ENCODE peak calls at places on chromosomes 4 and X, in seven cellular contexts. One of them, this sample, is unnamed.

GRCh38 chr4:16626945-16627344 is 271.5 kb downstream of the LDB2 start:
- DNase-seq in HepG2: no peak
- DNase-seq in K562: no peak
- DNase-seq in HCT116: no peak
- DNase-seq in GM12878: no peak
- DNase-seq in SK-N-SH: no peak
- DNase-seq in H1: no peak
- DNase-seq in this sample: no peak

GRCh38 chr4:152100378-152101201 is 339.8 kb upstream of the GATB start:
- DNase-seq in GM12878: no peak
- DNase-seq in K562: no peak
- DNase-seq in SK-N-SH: no peak
- DNase-seq in HepG2: no peak
- DNase-seq in HCT116: peak; percentile 22
- DNase-seq in H1: no peak
- DNase-seq in this sample: no peak

GRCh38 chr4:14920237-14920636 is 82.0 kb upstream of the CPEB2 start:
- DNase-seq in SK-N-SH: no peak
- DNase-seq in HepG2: no peak
- DNase-seq in HCT116: no peak
- DNase-seq in K562: no peak
- DNase-seq in GM12878: no peak
- DNase-seq in H1: no peak
- DNase-seq in this sample: no peak

GRCh38 chr4:77347341-77347740 is 190.3 kb downstream of the CCNG2 start:
- DNase-seq in H1: no peak
- DNase-seq in SK-N-SH: no peak
- DNase-seq in HepG2: peak; percentile 56
- DNase-seq in K562: peak; percentile 8
- DNase-seq in HCT116: no peak
- DNase-seq in GM12878: no peak
- DNase-seq in this sample: no peak

GRCh38 chr4:184911310-184911709 is 85.5 kb upstream of the ACSL1 start:
- DNase-seq in SK-N-SH: no peak
- DNase-seq in GM12878: no peak
- DNase-seq in HCT116: peak; percentile 23
- DNase-seq in H1: no peak
- DNase-seq in HepG2: no peak
- DNase-seq in K562: no peak
- DNase-seq in this sample: no peak

GRCh38 chr4:2251795-2252529 is 9.9 kb downstream of the MXD4 start:
- DNase-seq in HCT116: no peak
- DNase-seq in SK-N-SH: peak; percentile 35
- DNase-seq in H1: no peak
- DNase-seq in K562: no peak
- DNase-seq in HepG2: no peak
- DNase-seq in GM12878: no peak
- DNase-seq in this sample: no peak

GRCh38 chr4:129908117-129908516 is 812.2 kb downstream of the C4orf33 start:
- DNase-seq in SK-N-SH: no peak
- DNase-seq in HCT116: no peak
- DNase-seq in HepG2: no peak
- DNase-seq in K562: no peak
- DNase-seq in GM12878: no peak
- DNase-seq in H1: no peak
- DNase-seq in this sample: no peak

GRCh38 chr4:148955926-148956325 is 513.7 kb upstream of the NR3C2 start:
- DNase-seq in HepG2: no peak
- DNase-seq in HCT116: no peak
- DNase-seq in K562: no peak
- DNase-seq in GM12878: no peak
- DNase-seq in H1: no peak
- DNase-seq in SK-N-SH: no peak
- DNase-seq in this sample: no peak

DNA sequence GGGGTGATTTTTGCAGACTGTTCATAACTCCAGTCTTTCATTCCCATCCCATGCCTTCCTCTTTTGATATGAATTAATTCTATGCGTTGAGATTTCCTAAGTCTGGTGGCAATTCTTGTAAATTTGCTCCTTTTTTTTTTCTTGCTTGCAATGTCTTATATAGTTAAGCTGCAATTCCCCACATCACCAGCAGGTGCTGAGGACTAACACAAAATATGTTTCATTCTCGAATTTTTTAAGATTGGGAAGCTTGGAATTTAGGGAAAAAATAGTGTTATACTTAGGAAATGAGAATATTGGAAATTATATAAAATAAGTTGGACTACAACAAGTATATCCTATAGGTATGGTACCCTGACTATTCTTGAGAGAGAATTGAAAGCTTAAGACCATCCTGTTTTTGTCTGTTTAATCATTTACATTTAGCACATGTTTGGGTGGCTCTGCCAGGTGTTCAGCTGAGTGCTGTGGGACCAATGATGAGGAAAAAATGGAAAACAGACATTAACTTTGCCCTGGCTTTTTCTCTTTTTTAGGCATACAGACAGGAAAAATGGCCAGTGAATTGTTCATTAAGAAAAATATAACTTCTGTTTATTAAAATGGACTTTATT is 30.2 kb downstream of the AFF2 start:
- DNase-seq in GM12878: no peak
- DNase-seq in HCT116: no peak
- DNase-seq in K562: peak; percentile 7
- DNase-seq in SK-N-SH: no peak
- DNase-seq in HepG2: no peak
- DNase-seq in H1: no peak
- DNase-seq in this sample: no peak
- TF ChIP-seq JUND in GM12878: no peak
- TF ChIP-seq JUND in HCT116: no peak
- TF ChIP-seq JUND in K562: no peak
- TF ChIP-seq JUND in SK-N-SH: no peak
- TF ChIP-seq JUND in HepG2: no peak
- TF ChIP-seq JUND in H1: no peak
- TF ChIP-seq JUND in this sample: no peak

DNA sequence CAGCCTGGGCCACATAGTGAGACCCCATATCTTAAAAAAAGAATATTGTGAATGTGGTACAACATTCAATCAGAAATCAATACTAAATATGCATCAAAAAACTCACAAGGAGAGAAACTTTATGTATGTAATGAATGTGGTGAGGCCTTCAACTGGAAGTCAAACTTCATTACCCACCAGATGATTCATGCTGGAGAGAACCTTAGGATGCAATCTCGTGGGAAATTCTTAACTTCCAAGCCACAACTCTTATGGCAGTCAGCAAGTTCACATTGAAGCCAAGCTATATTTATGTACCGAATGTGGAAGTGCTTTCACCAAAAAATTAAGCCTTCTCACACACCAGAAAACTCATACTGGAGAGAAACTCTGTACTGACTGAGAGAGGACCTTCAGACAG is 84.5 kb upstream of the UXT start:
- DNase-seq in GM12878: no peak
- DNase-seq in HepG2: no peak
- DNase-seq in SK-N-SH: no peak
- DNase-seq in K562: no peak
- DNase-seq in H1: no peak
- DNase-seq in HCT116: no peak
- DNase-seq in this sample: no peak
- TF ChIP-seq JUND in GM12878: no peak
- TF ChIP-seq JUND in HepG2: no peak
- TF ChIP-seq JUND in SK-N-SH: no peak
- TF ChIP-seq JUND in K562: no peak
- TF ChIP-seq JUND in H1: no peak
- TF ChIP-seq JUND in HCT116: no peak
- TF ChIP-seq JUND in this sample: no peak

DNA sequence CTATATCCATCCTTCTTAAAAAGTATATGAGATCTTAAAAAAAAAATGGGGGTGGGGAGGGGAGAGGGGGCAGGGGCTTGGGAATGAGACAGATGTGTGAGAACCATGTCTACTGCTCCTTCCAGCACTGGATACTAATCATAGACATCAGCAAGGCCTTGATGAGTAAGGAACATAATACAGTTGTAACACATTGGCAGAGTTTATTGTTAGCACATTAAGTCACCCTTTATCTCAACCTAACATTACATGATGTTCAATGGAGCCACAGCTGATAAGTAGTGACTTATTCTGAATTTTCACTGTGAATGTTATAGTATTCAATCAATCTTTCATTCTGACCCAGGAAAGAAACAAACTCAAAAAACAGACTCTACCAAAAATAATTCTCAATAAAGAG is 47.3 kb upstream of the KCNE5 start:
- DNase-seq in HepG2: no peak
- DNase-seq in SK-N-SH: no peak
- DNase-seq in HCT116: no peak
- DNase-seq in H1: no peak
- DNase-seq in GM12878: no peak
- DNase-seq in K562: no peak
- DNase-seq in this sample: no peak
- TF ChIP-seq JUND in HepG2: no peak
- TF ChIP-seq JUND in SK-N-SH: no peak
- TF ChIP-seq JUND in HCT116: no peak
- TF ChIP-seq JUND in H1: no peak
- TF ChIP-seq JUND in GM12878: no peak
- TF ChIP-seq JUND in K562: no peak
- TF ChIP-seq JUND in this sample: no peak

GRCh38 chr4:150632639-150633038 is 50.7 kb downstream of the MAB21L2 start:
- DNase-seq in H1: no peak
- DNase-seq in SK-N-SH: no peak
- DNase-seq in K562: no peak
- DNase-seq in GM12878: no peak
- DNase-seq in HepG2: no peak
- DNase-seq in HCT116: no peak
- DNase-seq in this sample: no peak

GRCh38 chr4:150625033-150625432 is 43.1 kb downstream of the MAB21L2 start:
- DNase-seq in HepG2: no peak
- DNase-seq in H1: no peak
- DNase-seq in SK-N-SH: no peak
- DNase-seq in HCT116: no peak
- DNase-seq in K562: no peak
- DNase-seq in GM12878: no peak
- DNase-seq in this sample: no peak

DNA sequence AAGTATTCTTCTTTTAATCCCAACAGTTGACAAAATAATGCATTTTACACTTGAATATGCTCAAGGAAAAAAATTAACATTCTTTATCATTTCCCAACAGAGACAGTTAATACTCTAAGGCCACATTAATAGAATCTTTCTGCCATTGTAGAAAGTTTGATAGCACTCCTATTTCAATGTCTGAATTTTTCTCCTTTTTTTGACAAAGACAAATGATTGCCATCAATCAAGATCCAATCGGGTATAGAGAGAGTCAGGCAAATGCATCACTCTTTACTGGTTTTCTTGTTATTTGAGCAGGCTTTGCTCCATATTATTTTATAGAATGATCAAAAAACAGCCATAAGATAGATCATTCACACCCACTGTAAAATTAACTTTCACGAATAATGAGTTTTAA is 46.1 kb downstream of the MAB21L2 start:
- DNase-seq in K562: no peak
- DNase-seq in HepG2: no peak
- DNase-seq in SK-N-SH: no peak
- DNase-seq in GM12878: no peak
- DNase-seq in H1: no peak
- DNase-seq in HCT116: no peak
- DNase-seq in this sample: no peak
- TF ChIP-seq JUND in K562: no peak
- TF ChIP-seq JUND in HepG2: no peak
- TF ChIP-seq JUND in SK-N-SH: no peak
- TF ChIP-seq JUND in GM12878: no peak
- TF ChIP-seq JUND in H1: no peak
- TF ChIP-seq JUND in HCT116: no peak
- TF ChIP-seq JUND in this sample: no peak

GRCh38 chrX:100090931-100091330 is 319.1 kb downstream of the PCDH19 start:
- DNase-seq in K562: no peak
- DNase-seq in SK-N-SH: no peak
- DNase-seq in HepG2: no peak
- DNase-seq in H1: no peak
- DNase-seq in GM12878: no peak
- DNase-seq in HCT116: no peak
- DNase-seq in this sample: no peak

GRCh38 chrX:100083146-100083715 is 326.8 kb downstream of the PCDH19 start:
- DNase-seq in K562: no peak
- DNase-seq in GM12878: no peak
- DNase-seq in H1: no peak
- DNase-seq in HepG2: no peak
- DNase-seq in SK-N-SH: no peak
- DNase-seq in HCT116: no peak
- DNase-seq in this sample: no peak

GRCh38 chrX:100089724-100090123 is 320.3 kb downstream of the PCDH19 start:
- DNase-seq in H1: no peak
- DNase-seq in K562: no peak
- DNase-seq in SK-N-SH: no peak
- DNase-seq in HCT116: no peak
- DNase-seq in HepG2: no peak
- DNase-seq in GM12878: no peak
- DNase-seq in this sample: no peak

DNA sequence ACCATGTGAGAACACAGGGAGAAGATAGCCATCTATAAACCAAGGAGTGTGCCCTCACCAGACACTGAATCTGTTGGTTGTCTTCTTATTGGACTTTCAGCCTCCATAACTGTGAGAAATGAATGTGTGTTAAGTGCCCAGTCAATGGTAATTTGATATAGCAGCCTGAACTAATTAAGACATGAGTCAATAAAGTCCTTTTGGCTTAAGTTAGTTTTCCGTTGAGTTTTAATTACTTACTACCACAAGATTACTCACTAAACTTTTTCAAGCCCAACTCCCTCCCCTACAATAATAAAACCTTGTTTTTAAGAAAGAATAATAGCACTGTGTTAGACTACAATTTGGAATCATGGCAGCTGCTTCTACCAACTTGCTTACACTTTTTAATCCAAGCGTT is 324.2 kb downstream of the PCDH19 start:
- DNase-seq in H1: no peak
- DNase-seq in HepG2: no peak
- DNase-seq in K562: no peak
- DNase-seq in HCT116: no peak
- DNase-seq in SK-N-SH: no peak
- DNase-seq in GM12878: no peak
- DNase-seq in this sample: no peak
- TF ChIP-seq JUND in H1: no peak
- TF ChIP-seq JUND in HepG2: no peak
- TF ChIP-seq JUND in K562: no peak
- TF ChIP-seq JUND in HCT116: no peak
- TF ChIP-seq JUND in SK-N-SH: no peak
- TF ChIP-seq JUND in GM12878: no peak
- TF ChIP-seq JUND in this sample: no peak